ENCODE peak calls at places on chromosome 11, in four cellular contexts. E is T-helper 22 cell, R is suprapubic skin, Q is DMS79. V is an unnamed sample.

GRCh38 chr11:105265859-105266258 is 126.3 kb upstream of the CARD18 start:
- DNase-seq in E (no peak), Q (no peak), R (no peak), V (no peak)

GRCh38 chr11:17798253-17798652 is 63.7 kb downstream of the KCNC1 start:
- DNase-seq in E (no peak), R (no peak), Q (no peak), V (no peak)

GRCh38 chr11:60363542-60364525 is 14.5 kb upstream of the MS4A7 start:
- DNase-seq in E (peak), Q (peak), R (no peak), V (no peak)

GRCh38 chr11:66002648-66003225 is 434 bp downstream of the BANF1 start:
- DNase-seq in E (no peak), Q (no peak), R (no peak), V (peak)

GRCh38 chr11:58577441-58578135 is 1.3 kb upstream of the ZFP91 start:
- DNase-seq in Q (peak), R (peak), E (peak), V (no peak)

GRCh38 chr11:1510928-1511327 is 24.3 kb upstream of the MOB2 start:
- DNase-seq in E (no peak), Q (no peak), R (no peak), V (no peak)

GRCh38 chr11:18314794-18315523 is 7.0 kb downstream of the HPS5 start:
- DNase-seq in Q (no peak), R (no peak), E (no peak), V (no peak)

GRCh38 chr11:17770048-17770652 is 35.6 kb downstream of the KCNC1 start:
- DNase-seq in E (no peak), Q (no peak), R (no peak), V (no peak)

GRCh38 chr11:68582416-68583046 is 101.8 kb upstream of the GAL start:
- DNase-seq in E (no peak), R (no peak), Q (no peak), V (no peak)

GRCh38 chr11:32307449-32307848 is 127.9 kb downstream of the WT1 start:
- DNase-seq in E (no peak), Q (no peak), R (no peak), V (no peak)

GRCh38 chr11:73100578-73100977 is 41.5 kb downstream of the FCHSD2 start:
- DNase-seq in R (no peak), E (no peak), Q (no peak), V (no peak)

GRCh38 chr11:33135216-33135615 is 26.1 kb downstream of the CSTF3 start:
- DNase-seq in R (no peak), Q (no peak), E (no peak), V (no peak)

GRCh38 chr11:47964546-47964945 is 15.8 kb upstream of the PTPRJ start:
- DNase-seq in Q (no peak), E (no peak), R (no peak), V (no peak)

GRCh38 chr11:13701506-13701905 is 33.0 kb downstream of the FAR1 start:
- DNase-seq in Q (no peak), E (no peak), R (no peak), V (no peak)

GRCh38 chr11:29373725-29374124 is 643.1 kb downstream of the KCNA4 start:
- DNase-seq in R (no peak), E (no peak), Q (no peak), V (no peak)

GRCh38 chr11:87767615-87768014 is 407.6 kb downstream of the RAB38 start:
- DNase-seq in Q (no peak), R (no peak), E (no peak), V (no peak)

GRCh38 chr11:9675691-9676090 is 11.8 kb downstream of the SWAP70 start:
- DNase-seq in R (no peak), E (no peak), Q (no peak), V (no peak)

GRCh38 chr11:92050305-92050704 is 174.3 kb upstream of the FAT3 start:
- DNase-seq in R (no peak), E (no peak), Q (no peak), V (no peak)

GRCh38 chr11:43943931-43944751 is 1.7 kb downstream of the C11orf96 start:
- DNase-seq in E (no peak), R (no peak), Q (no peak), V (no peak)

GRCh38 chr11:108757630-108758029 is 92.8 kb downstream of the DDX10 start:
- DNase-seq in Q (no peak), R (no peak), E (no peak), V (no peak)

GRCh38 chr11:59953463-59954218 is 10.2 kb upstream of the OOSP4A start:
- DNase-seq in R (no peak), Q (no peak), E (no peak), V (no peak)

GRCh38 chr11:13134886-13135285 is 125.8 kb downstream of the RASSF10 start:
- DNase-seq in R (no peak), Q (peak), E (no peak), V (no peak)

GRCh38 chr11:34773826-34774225 is 142.4 kb downstream of the APIP start:
- DNase-seq in R (no peak), E (no peak), Q (peak), V (no peak)

GRCh38 chr11:15208570-15209222 is 94.0 kb downstream of the INSC start:
- DNase-seq in E (peak), Q (peak), R (no peak), V (peak)